ENCODE peak calls at places on chromosome 1, in ten cellular contexts. One of them, this sample, is unnamed.

GRCh38 chr1:32798191-32798590 is 19.0 kb downstream of the YARS1 start:
- DNase-seq in fibroblast of villous mesenchyme: peak; percentile 73
- DNase-seq in globus pallidus: no peak
- DNase-seq in pons: no peak
- DNase-seq in left colon: no peak
- DNase-seq in cardiac fibroblast: peak; percentile 62
- DNase-seq in endothelial cell: no peak
- DNase-seq in colonic mucosa: no peak
- DNase-seq in NCI-H2081: no peak
- DNase-seq in AG08395: no peak
- DNase-seq in this sample: peak; percentile 75

GRCh38 chr1:36419569-36419968 is 21.9 kb upstream of the LSM10 start:
- DNase-seq in fibroblast of villous mesenchyme: peak; percentile 56
- DNase-seq in globus pallidus: no peak
- DNase-seq in pons: no peak
- DNase-seq in left colon: no peak
- DNase-seq in cardiac fibroblast: no peak
- DNase-seq in endothelial cell: no peak
- DNase-seq in colonic mucosa: no peak
- DNase-seq in NCI-H2081: no peak
- DNase-seq in AG08395: no peak
- DNase-seq in this sample: no peak

GRCh38 chr1:211589782-211590721 is 11.1 kb upstream of the SLC30A1 start:
- DNase-seq in fibroblast of villous mesenchyme: peak; percentile 93
- DNase-seq in globus pallidus: peak; percentile 30
- DNase-seq in pons: peak; percentile 66
- DNase-seq in left colon: peak; percentile 47
- DNase-seq in cardiac fibroblast: peak; percentile 85
- DNase-seq in endothelial cell: no peak
- DNase-seq in colonic mucosa: no peak
- DNase-seq in NCI-H2081: no peak
- DNase-seq in AG08395: no peak
- DNase-seq in this sample: peak; percentile 44

GRCh38 chr1:184163674-184164470 is 112.3 kb downstream of the TSEN15 start:
- DNase-seq in fibroblast of villous mesenchyme: no peak
- DNase-seq in globus pallidus: no peak
- DNase-seq in pons: peak; percentile 18
- DNase-seq in left colon: no peak
- DNase-seq in cardiac fibroblast: peak; percentile 52
- DNase-seq in endothelial cell: no peak
- DNase-seq in colonic mucosa: no peak
- DNase-seq in NCI-H2081: no peak
- DNase-seq in AG08395: peak; percentile 84
- DNase-seq in this sample: no peak

GRCh38 chr1:46612937-46613660 is 3.5 kb downstream of the MOB3C start:
- DNase-seq in fibroblast of villous mesenchyme: no peak
- DNase-seq in globus pallidus: no peak
- DNase-seq in pons: no peak
- DNase-seq in left colon: no peak
- DNase-seq in cardiac fibroblast: no peak
- DNase-seq in endothelial cell: no peak
- DNase-seq in colonic mucosa: no peak
- DNase-seq in NCI-H2081: no peak
- DNase-seq in AG08395: no peak
- DNase-seq in this sample: no peak

GRCh38 chr1:220594356-220594755 is 66.4 kb downstream of the MARK1 start:
- DNase-seq in fibroblast of villous mesenchyme: peak; percentile 1
- DNase-seq in globus pallidus: no peak
- DNase-seq in pons: no peak
- DNase-seq in left colon: no peak
- DNase-seq in cardiac fibroblast: peak; percentile 63
- DNase-seq in endothelial cell: no peak
- DNase-seq in colonic mucosa: no peak
- DNase-seq in NCI-H2081: no peak
- DNase-seq in AG08395: no peak
- DNase-seq in this sample: peak; percentile 23

GRCh38 chr1:235918032-235918431 is 51.3 kb upstream of the LYST start:
- DNase-seq in fibroblast of villous mesenchyme: no peak
- DNase-seq in globus pallidus: no peak
- DNase-seq in pons: no peak
- DNase-seq in left colon: no peak
- DNase-seq in cardiac fibroblast: no peak
- DNase-seq in endothelial cell: no peak
- DNase-seq in colonic mucosa: no peak
- DNase-seq in NCI-H2081: peak; percentile 23
- DNase-seq in AG08395: no peak
- DNase-seq in this sample: no peak

GRCh38 chr1:114088392-114089299 is 65.0 kb downstream of the SYT6 start:
- DNase-seq in fibroblast of villous mesenchyme: no peak
- DNase-seq in globus pallidus: no peak
- DNase-seq in pons: no peak
- DNase-seq in left colon: no peak
- DNase-seq in cardiac fibroblast: no peak
- DNase-seq in endothelial cell: no peak
- DNase-seq in colonic mucosa: no peak
- DNase-seq in NCI-H2081: no peak
- DNase-seq in AG08395: no peak
- DNase-seq in this sample: no peak

GRCh38 chr1:200226969-200227303 is 182.9 kb downstream of the ZNF281 start:
- DNase-seq in fibroblast of villous mesenchyme: no peak
- DNase-seq in globus pallidus: no peak
- DNase-seq in pons: no peak
- DNase-seq in left colon: no peak
- DNase-seq in cardiac fibroblast: no peak
- DNase-seq in endothelial cell: no peak
- DNase-seq in colonic mucosa: no peak
- DNase-seq in NCI-H2081: no peak
- DNase-seq in AG08395: no peak
- DNase-seq in this sample: no peak

GRCh38 chr1:155269381-155269780 is 3.9 kb downstream of the CLK2 start:
- DNase-seq in fibroblast of villous mesenchyme: no peak
- DNase-seq in globus pallidus: no peak
- DNase-seq in pons: no peak
- DNase-seq in left colon: no peak
- DNase-seq in cardiac fibroblast: no peak
- DNase-seq in endothelial cell: no peak
- DNase-seq in colonic mucosa: no peak
- DNase-seq in NCI-H2081: no peak
- DNase-seq in AG08395: no peak
- DNase-seq in this sample: no peak

GRCh38 chr1:41695118-41695517 is 210.6 kb upstream of the EDN2 start:
- DNase-seq in fibroblast of villous mesenchyme: no peak
- DNase-seq in globus pallidus: peak; percentile 49
- DNase-seq in pons: peak; percentile 79
- DNase-seq in left colon: peak; percentile 48
- DNase-seq in cardiac fibroblast: no peak
- DNase-seq in endothelial cell: no peak
- DNase-seq in colonic mucosa: peak; percentile 28
- DNase-seq in NCI-H2081: no peak
- DNase-seq in AG08395: no peak
- DNase-seq in this sample: no peak

GRCh38 chr1:233105225-233105624 is 154.8 kb downstream of the NTPCR start:
- DNase-seq in fibroblast of villous mesenchyme: peak; percentile 90
- DNase-seq in globus pallidus: no peak
- DNase-seq in pons: no peak
- DNase-seq in left colon: no peak
- DNase-seq in cardiac fibroblast: peak; percentile 66
- DNase-seq in endothelial cell: no peak
- DNase-seq in colonic mucosa: no peak
- DNase-seq in NCI-H2081: no peak
- DNase-seq in AG08395: peak; percentile 29
- DNase-seq in this sample: no peak

GRCh38 chr1:27591622-27592021 is 12.3 kb downstream of the AHDC1 start:
- DNase-seq in fibroblast of villous mesenchyme: no peak
- DNase-seq in globus pallidus: no peak
- DNase-seq in pons: no peak
- DNase-seq in left colon: no peak
- DNase-seq in cardiac fibroblast: peak; percentile 65
- DNase-seq in endothelial cell: no peak
- DNase-seq in colonic mucosa: no peak
- DNase-seq in NCI-H2081: peak; percentile 62
- DNase-seq in AG08395: no peak
- DNase-seq in this sample: no peak

GRCh38 chr1:193211539-193211938 is 25.1 kb upstream of the B3GALT2 start:
- DNase-seq in fibroblast of villous mesenchyme: peak; percentile 37
- DNase-seq in globus pallidus: no peak
- DNase-seq in pons: peak; percentile 15
- DNase-seq in left colon: no peak
- DNase-seq in cardiac fibroblast: peak; percentile 95
- DNase-seq in endothelial cell: no peak
- DNase-seq in colonic mucosa: no peak
- DNase-seq in NCI-H2081: no peak
- DNase-seq in AG08395: peak; percentile 51
- DNase-seq in this sample: peak; percentile 83

GRCh38 chr1:220833436-220833835 is 45.8 kb upstream of the HLX start:
- DNase-seq in fibroblast of villous mesenchyme: no peak
- DNase-seq in globus pallidus: no peak
- DNase-seq in pons: no peak
- DNase-seq in left colon: no peak
- DNase-seq in cardiac fibroblast: no peak
- DNase-seq in endothelial cell: no peak
- DNase-seq in colonic mucosa: no peak
- DNase-seq in NCI-H2081: no peak
- DNase-seq in AG08395: no peak
- DNase-seq in this sample: no peak

GRCh38 chr1:61606448-61607312 is 118.3 kb downstream of the TM2D1 start:
- DNase-seq in fibroblast of villous mesenchyme: no peak
- DNase-seq in globus pallidus: no peak
- DNase-seq in pons: no peak
- DNase-seq in left colon: peak; percentile 18
- DNase-seq in cardiac fibroblast: peak; percentile 71
- DNase-seq in endothelial cell: no peak
- DNase-seq in colonic mucosa: peak; percentile 44
- DNase-seq in NCI-H2081: no peak
- DNase-seq in AG08395: peak; percentile 47
- DNase-seq in this sample: no peak

GRCh38 chr1:172180886-172181285 is 239.6 kb upstream of the C1orf105 start:
- DNase-seq in fibroblast of villous mesenchyme: peak; percentile 82
- DNase-seq in globus pallidus: peak; percentile 64
- DNase-seq in pons: peak; percentile 70
- DNase-seq in left colon: peak; percentile 50
- DNase-seq in cardiac fibroblast: peak; percentile 77
- DNase-seq in endothelial cell: no peak
- DNase-seq in colonic mucosa: peak; percentile 31
- DNase-seq in NCI-H2081: no peak
- DNase-seq in AG08395: peak; percentile 33
- DNase-seq in this sample: no peak

GRCh38 chr1:44375547-44375946 is 20.5 kb upstream of the ERI3 start:
- DNase-seq in fibroblast of villous mesenchyme: no peak
- DNase-seq in globus pallidus: no peak
- DNase-seq in pons: no peak
- DNase-seq in left colon: no peak
- DNase-seq in cardiac fibroblast: no peak
- DNase-seq in endothelial cell: no peak
- DNase-seq in colonic mucosa: no peak
- DNase-seq in NCI-H2081: no peak
- DNase-seq in AG08395: no peak
- DNase-seq in this sample: no peak

GRCh38 chr1:40708750-40709099 is 17.2 kb downstream of the NFYC start:
- DNase-seq in fibroblast of villous mesenchyme: peak; percentile 91
- DNase-seq in globus pallidus: peak; percentile 60
- DNase-seq in pons: no peak
- DNase-seq in left colon: no peak
- DNase-seq in cardiac fibroblast: peak; percentile 96
- DNase-seq in endothelial cell: no peak
- DNase-seq in colonic mucosa: no peak
- DNase-seq in NCI-H2081: peak; percentile 94
- DNase-seq in AG08395: peak; percentile 84
- DNase-seq in this sample: peak; percentile 62

GRCh38 chr1:165592945-165593823 is 37.9 kb upstream of the MGST3 start:
- DNase-seq in fibroblast of villous mesenchyme: peak; percentile 82
- DNase-seq in globus pallidus: peak; percentile 76
- DNase-seq in pons: peak; percentile 84
- DNase-seq in left colon: peak; percentile 80
- DNase-seq in cardiac fibroblast: peak; percentile 87
- DNase-seq in endothelial cell: peak; percentile 77
- DNase-seq in colonic mucosa: peak; percentile 78
- DNase-seq in NCI-H2081: peak; percentile 76
- DNase-seq in AG08395: peak; percentile 74
- DNase-seq in this sample: peak; percentile 50

GRCh38 chr1:18199462-18199861 is 91.9 kb downstream of the IGSF21 start:
- DNase-seq in fibroblast of villous mesenchyme: no peak
- DNase-seq in globus pallidus: no peak
- DNase-seq in pons: no peak
- DNase-seq in left colon: no peak
- DNase-seq in cardiac fibroblast: no peak
- DNase-seq in endothelial cell: no peak
- DNase-seq in colonic mucosa: no peak
- DNase-seq in NCI-H2081: peak; percentile 40
- DNase-seq in AG08395: no peak
- DNase-seq in this sample: no peak

GRCh38 chr1:36988311-36988710 is 46.0 kb downstream of the GRIK3 start:
- DNase-seq in fibroblast of villous mesenchyme: no peak
- DNase-seq in globus pallidus: peak; percentile 50
- DNase-seq in pons: no peak
- DNase-seq in left colon: no peak
- DNase-seq in cardiac fibroblast: no peak
- DNase-seq in endothelial cell: no peak
- DNase-seq in colonic mucosa: no peak
- DNase-seq in NCI-H2081: no peak
- DNase-seq in AG08395: no peak
- DNase-seq in this sample: no peak